ENCODE peak calls at places on chromosomes 3 and 15, in ten cellular contexts. C is thyroid gland, D is progenitor cell of endocrine pancreas, S is ovary, M is A549, I is endothelial cell of umbilical vein, K is mammary epithelial cell, U is endothelial cell, W is SK-N-SH, H is nephron progenitor cell. Z is an unnamed sample.

GRCh38 chr15:25022233-25022632 is 67.4 kb downstream of the SNRPN start:
- DNase-seq in C (no peak), D (no peak), S (no peak), M (no peak), I (peak), K (peak), U (no peak), W (no peak), H (no peak), Z (peak)

GRCh38 chr3:52289747-52290595 is 2.3 kb downstream of the GLYCTK start:
- DNase-seq in C (no peak), D (no peak), S (peak), M (no peak), I (no peak), K (no peak), U (no peak), W (no peak), H (no peak), Z (no peak)

GRCh38 chr3:107488942-107489341 is 33.8 kb upstream of the BBX start:
- DNase-seq in C (no peak), D (no peak), S (no peak), M (no peak), I (no peak), K (no peak), U (no peak), W (no peak), H (no peak), Z (no peak)

GRCh38 chr3:33146791-33147445 is 33.1 kb downstream of the CRTAP start:
- DNase-seq in C (no peak), D (no peak), S (no peak), M (no peak), I (peak), K (no peak), U (no peak), W (no peak), H (no peak), Z (no peak)

GRCh38 chr3:183907176-183907575 is 22.5 kb upstream of the PARL start:
- DNase-seq in C (no peak), D (no peak), S (no peak), M (no peak), I (no peak), K (no peak), U (no peak), W (no peak), H (no peak), Z (no peak)

GRCh38 chr3:42855547-42856380 is 19.9 kb downstream of the CYP8B1 start:
- DNase-seq in C (no peak), D (no peak), S (no peak), M (no peak), I (no peak), K (no peak), U (no peak), W (no peak), H (no peak), Z (no peak)

GRCh38 chr3:173371848-173372487 is 25.6 kb upstream of the NLGN1 start:
- DNase-seq in C (peak), D (no peak), S (no peak), M (peak), I (peak), K (peak), U (peak), W (peak), H (peak), Z (peak)

GRCh38 chr3:82461049-82461889 is 699.8 kb upstream of the GBE1 start:
- DNase-seq in C (no peak), D (no peak), S (no peak), M (no peak), I (no peak), K (no peak), U (no peak), W (no peak), H (no peak), Z (no peak)

GRCh38 chr15:52652286-52652685 is 26.9 kb downstream of the ATOSA start:
- DNase-seq in C (no peak), D (no peak), S (no peak), M (no peak), I (no peak), K (no peak), U (no peak), W (no peak), H (no peak), Z (no peak)

GRCh38 chr15:22794063-22794462 is 7.6 kb downstream of the NIPA1 start:
- DNase-seq in C (no peak), D (no peak), S (no peak), M (no peak), I (no peak), K (no peak), U (no peak), W (no peak), H (no peak), Z (no peak)

GRCh38 chr3:18680759-18681158 is 255.6 kb upstream of the SATB1 start:
- DNase-seq in C (no peak), D (no peak), S (no peak), M (no peak), I (no peak), K (no peak), U (no peak), W (no peak), H (no peak), Z (no peak)

GRCh38 chr3:78873641-78874040 is 894.2 kb downstream of the ROBO1 start:
- DNase-seq in C (no peak), D (no peak), S (no peak), M (no peak), I (peak), K (peak), U (no peak), W (no peak), H (no peak), Z (no peak)

GRCh38 chr15:72786244-72786641 is 2.7 kb upstream of the ADPGK start:
- DNase-seq in C (no peak), D (no peak), S (no peak), M (no peak), I (no peak), K (no peak), U (no peak), W (no peak), H (no peak), Z (no peak)
- TF ChIP-seq CTCF in C (no peak), D (no peak), S (no peak), M (no peak), I (no peak), K (no peak), U (no peak), W (no peak), H (no peak), Z (no peak)

GRCh38 chr3:36991147-36991546 is 1.8 kb downstream of the EPM2AIP1 start:
- DNase-seq in C (no peak), D (no peak), S (no peak), M (no peak), I (no peak), K (no peak), U (no peak), W (no peak), H (no peak), Z (no peak)

GRCh38 chr3:36991923-36992805 is 767 bp downstream of the EPM2AIP1 start:
- DNase-seq in C (peak), D (no peak), S (no peak), M (peak), I (no peak), K (peak), U (peak), W (no peak), H (no peak), Z (peak)

GRCh38 chr3:36989568-36989967 is 3.4 kb downstream of the EPM2AIP1 start:
- DNase-seq in C (no peak), D (no peak), S (no peak), M (no peak), I (no peak), K (no peak), U (no peak), W (no peak), H (no peak), Z (no peak)

GRCh38 chr3:36992806-36993325 is at the start of gene EPM2AIP1:
- DNase-seq in C (peak), D (peak), S (peak), M (no peak), I (no peak), K (no peak), U (peak), W (peak), H (peak), Z (peak)

DNA sequence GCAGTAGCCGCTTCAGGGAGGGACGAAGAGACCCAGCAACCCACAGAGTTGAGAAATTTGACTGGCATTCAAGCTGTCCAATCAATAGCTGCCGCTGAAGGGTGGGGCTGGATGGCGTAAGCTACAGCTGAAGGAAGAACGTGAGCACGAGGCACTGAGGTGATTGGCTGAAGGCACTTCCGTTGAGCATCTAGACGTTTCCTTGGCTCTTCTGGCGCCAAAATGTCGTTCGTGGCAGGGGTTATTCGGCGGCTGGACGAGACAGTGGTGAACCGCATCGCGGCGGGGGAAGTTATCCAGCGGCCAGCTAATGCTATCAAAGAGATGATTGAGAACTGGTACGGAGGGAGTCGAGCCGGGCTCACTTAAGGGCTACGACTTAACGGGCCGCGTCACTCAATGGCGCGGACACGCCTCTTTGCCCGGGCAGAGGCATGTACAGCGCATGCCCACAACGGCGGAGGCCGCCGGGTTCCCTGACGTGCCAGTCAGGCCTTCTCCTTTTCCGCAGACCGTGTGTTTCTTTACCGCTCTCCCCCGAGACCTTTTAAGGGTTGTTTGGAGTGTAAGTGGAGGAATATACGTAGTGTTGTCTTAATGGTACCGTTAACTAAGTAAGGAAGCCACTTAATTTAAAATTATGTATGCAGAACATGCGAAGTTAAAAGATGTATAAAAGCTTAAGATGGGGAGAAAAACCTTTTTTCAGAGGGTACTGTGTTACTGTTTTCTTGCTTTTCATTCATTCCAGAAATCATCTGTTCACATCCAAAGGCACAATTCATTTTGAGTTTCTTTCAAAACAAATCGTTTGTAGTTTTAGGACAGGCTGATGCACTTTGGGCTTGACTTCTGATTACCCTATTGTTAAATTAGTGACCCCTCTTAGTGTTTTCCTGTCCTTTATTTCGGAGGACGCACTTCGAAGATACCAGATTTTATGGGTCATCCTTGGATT is at the start of gene MLH1:
- DNase-seq in C (peak), D (peak), S (peak), M (peak), I (peak), K (peak), U (peak), W (peak), H (peak), Z (peak)
- TF ChIP-seq CTCF in C (no peak), D (no peak), S (no peak), M (no peak), I (no peak), K (no peak), U (no peak), W (no peak), H (no peak), Z (no peak)

GRCh38 chr15:82809308-82810060 is at the start of gene WHAMM:
- DNase-seq in C (peak), D (peak), S (peak), M (peak), I (peak), K (peak), U (peak), W (peak), H (peak), Z (peak)

GRCh38 chr15:82807920-82808633 is 1.4 kb upstream of the WHAMM start:
- DNase-seq in C (no peak), D (no peak), S (no peak), M (no peak), I (no peak), K (no peak), U (no peak), W (no peak), H (no peak), Z (no peak)

GRCh38 chr15:82810863-82811421 is 1.5 kb downstream of the WHAMM start:
- DNase-seq in C (no peak), D (no peak), S (no peak), M (no peak), I (peak), K (peak), U (no peak), W (no peak), H (no peak), Z (peak)

GRCh38 chr15:82808634-82809041 is 790 bp upstream of the WHAMM start:
- DNase-seq in C (no peak), D (no peak), S (no peak), M (no peak), I (no peak), K (no peak), U (no peak), W (no peak), H (no peak), Z (no peak)

DNA sequence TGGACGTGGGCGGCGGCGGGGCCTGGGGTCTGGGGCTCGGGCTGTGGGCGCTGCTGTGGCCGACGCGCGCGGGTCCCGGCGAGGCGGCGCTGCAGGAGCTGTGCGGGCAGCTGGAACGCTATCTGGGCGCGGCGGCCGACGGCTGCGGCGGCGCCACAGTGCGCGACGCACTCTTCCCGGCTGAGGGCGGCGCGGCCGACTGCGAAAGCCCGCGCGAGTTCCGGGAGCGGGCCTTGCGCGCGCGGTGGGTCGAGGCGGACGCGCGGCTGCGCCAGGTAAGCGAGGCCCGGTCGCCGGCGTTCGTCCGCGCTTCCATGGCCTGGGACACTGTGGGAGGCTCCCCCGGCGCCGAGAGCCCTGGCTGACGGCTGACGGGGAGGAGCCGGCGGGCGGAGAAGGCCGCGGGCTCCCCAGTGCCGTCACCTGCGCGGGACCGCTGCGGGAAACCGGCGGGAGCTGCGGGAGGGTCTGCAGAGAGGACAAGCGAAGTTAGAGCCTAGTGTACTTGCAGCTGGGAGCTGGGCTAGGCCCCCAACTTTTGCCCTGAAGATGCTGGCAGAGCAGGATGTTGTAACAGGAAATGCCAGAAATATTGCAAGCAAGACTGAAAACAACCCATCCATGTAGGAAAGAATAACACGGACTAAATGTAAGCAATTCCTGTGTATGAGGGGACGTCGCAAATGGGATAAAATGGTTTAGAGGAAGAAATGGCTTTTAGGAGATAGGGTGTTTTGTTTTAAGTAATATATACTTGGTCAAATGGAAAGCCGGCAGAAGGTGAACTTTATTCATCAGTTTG is 834 bp downstream of the WHAMM start:
- DNase-seq in C (peak), D (peak), S (no peak), M (peak), I (peak), K (peak), U (peak), W (peak), H (peak), Z (peak)
- TF ChIP-seq CTCF in C (no peak), D (no peak), S (no peak), M (peak), I (no peak), K (no peak), U (no peak), W (no peak), H (no peak), Z (no peak)

DNA sequence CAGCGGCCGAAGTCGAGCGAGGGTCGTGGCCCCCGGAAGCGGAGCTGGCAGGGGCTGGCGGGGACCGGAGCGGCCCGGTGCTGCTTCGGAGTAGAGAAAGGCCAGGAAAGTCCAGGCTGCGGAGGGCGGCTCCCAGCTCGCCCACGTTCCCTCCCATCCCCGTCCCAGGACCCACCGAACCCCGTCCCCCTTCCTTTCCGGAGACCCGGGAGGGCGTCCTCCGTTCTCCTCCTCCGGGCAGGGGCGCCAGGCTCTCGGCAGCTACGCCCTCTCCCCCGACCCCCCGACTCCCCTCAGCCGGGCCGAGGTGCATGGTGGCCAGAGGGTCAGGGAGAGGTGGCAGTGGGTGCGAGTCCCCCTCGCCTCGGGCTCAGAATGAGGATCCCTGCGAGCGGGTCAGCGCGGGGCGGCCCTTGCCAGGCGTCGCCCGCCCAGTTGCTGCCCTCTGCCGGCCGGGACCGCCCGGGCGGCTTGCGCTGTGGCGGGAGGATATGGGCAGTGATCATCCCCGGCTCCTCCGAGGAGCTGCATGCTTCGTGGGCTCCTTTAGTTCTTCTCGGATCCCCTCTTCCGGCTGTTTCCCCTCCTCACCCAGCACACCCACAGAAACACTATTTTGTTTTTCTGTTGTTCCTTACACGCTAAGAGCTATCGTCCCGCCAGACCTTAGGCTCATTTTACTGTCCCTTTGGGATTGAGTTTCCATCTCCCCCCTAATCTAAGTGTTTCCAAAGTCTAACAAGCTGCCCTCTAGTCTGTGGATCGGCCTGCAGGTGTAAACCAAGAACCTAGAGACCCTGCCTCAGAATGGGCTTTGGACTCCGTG is 744 bp upstream of the ALDH1A2 start:
- DNase-seq in C (peak), D (peak), S (peak), M (peak), I (peak), K (peak), U (peak), W (peak), H (peak), Z (peak)
- TF ChIP-seq CTCF in C (peak), D (peak), S (peak), M (peak), I (peak), K (peak), U (peak), W (peak), H (peak), Z (peak)

Z was measured in epithelial cell of esophagus.